ENCODE peak calls at places on chromosome 21, in eight cellular contexts. One of them, this sample, is unnamed.

GRCh38 chr21:33801424-33802405 is 113.9 kb downstream of the ATP5PO start:
- DNase-seq in HFFc6: peak
- DNase-seq in endodermal cell: peak
- DNase-seq in thoracic aorta: no peak
- DNase-seq in CD4-positive, alpha-beta T cell: no peak
- DNase-seq in endothelial cell: no peak
- DNase-seq in Calu3: peak
- DNase-seq in fibroblast of the aortic adventitia: peak
- DNase-seq in this sample: no peak

GRCh38 chr21:33685613-33686197 is 43.4 kb downstream of the ITSN1 start:
- DNase-seq in Calu3: no peak
- DNase-seq in endothelial cell: no peak
- DNase-seq in thoracic aorta: no peak
- DNase-seq in HFFc6: peak
- DNase-seq in CD4-positive, alpha-beta T cell: no peak
- DNase-seq in fibroblast of the aortic adventitia: peak
- DNase-seq in endodermal cell: no peak
- DNase-seq in this sample: no peak

GRCh38 chr21:32352556-32352955 is 40.3 kb downstream of the URB1 start:
- DNase-seq in endothelial cell: no peak
- DNase-seq in endodermal cell: no peak
- DNase-seq in thoracic aorta: no peak
- DNase-seq in fibroblast of the aortic adventitia: no peak
- DNase-seq in CD4-positive, alpha-beta T cell: no peak
- DNase-seq in Calu3: no peak
- DNase-seq in HFFc6: no peak
- DNase-seq in this sample: no peak

GRCh38 chr21:31268090-31268489 is 76.0 kb downstream of the TIAM1 start:
- DNase-seq in fibroblast of the aortic adventitia: no peak
- DNase-seq in endothelial cell: no peak
- DNase-seq in CD4-positive, alpha-beta T cell: no peak
- DNase-seq in endodermal cell: no peak
- DNase-seq in thoracic aorta: no peak
- DNase-seq in Calu3: no peak
- DNase-seq in HFFc6: no peak
- DNase-seq in this sample: no peak

GRCh38 chr21:33402011-33402979 is 918 bp upstream of the IFNGR2 start:
- DNase-seq in endodermal cell: peak
- DNase-seq in CD4-positive, alpha-beta T cell: peak
- DNase-seq in Calu3: no peak
- DNase-seq in fibroblast of the aortic adventitia: peak
- DNase-seq in endothelial cell: peak
- DNase-seq in thoracic aorta: no peak
- DNase-seq in HFFc6: peak
- DNase-seq in this sample: no peak

GRCh38 chr21:29233611-29234540 is 64.8 kb upstream of the BACH1 start:
- DNase-seq in CD4-positive, alpha-beta T cell: no peak
- DNase-seq in Calu3: no peak
- DNase-seq in HFFc6: no peak
- DNase-seq in thoracic aorta: no peak
- DNase-seq in endodermal cell: no peak
- DNase-seq in endothelial cell: no peak
- DNase-seq in fibroblast of the aortic adventitia: no peak
- DNase-seq in this sample: no peak

GRCh38 chr21:36980280-36981048 is 14.0 kb upstream of the HLCS start:
- DNase-seq in Calu3: peak
- DNase-seq in endodermal cell: peak
- DNase-seq in CD4-positive, alpha-beta T cell: no peak
- DNase-seq in endothelial cell: peak
- DNase-seq in thoracic aorta: no peak
- DNase-seq in fibroblast of the aortic adventitia: peak
- DNase-seq in HFFc6: no peak
- DNase-seq in this sample: no peak

GRCh38 chr21:37071561-37072238 is 1.2 kb downstream of the PIGP start:
- DNase-seq in HFFc6: peak
- DNase-seq in Calu3: peak
- DNase-seq in thoracic aorta: no peak
- DNase-seq in endodermal cell: peak
- DNase-seq in CD4-positive, alpha-beta T cell: no peak
- DNase-seq in fibroblast of the aortic adventitia: peak
- DNase-seq in endothelial cell: no peak
- DNase-seq in this sample: no peak

GRCh38 chr21:20968391-20968790 is 29.8 kb upstream of the NCAM2 start:
- DNase-seq in endodermal cell: no peak
- DNase-seq in Calu3: no peak
- DNase-seq in thoracic aorta: no peak
- DNase-seq in CD4-positive, alpha-beta T cell: no peak
- DNase-seq in endothelial cell: no peak
- DNase-seq in HFFc6: no peak
- DNase-seq in fibroblast of the aortic adventitia: peak
- DNase-seq in this sample: no peak

GRCh38 chr21:9755611-9756010 is 765.8 kb upstream of the TPTE start:
- DNase-seq in CD4-positive, alpha-beta T cell: no peak
- DNase-seq in fibroblast of the aortic adventitia: no peak
- DNase-seq in HFFc6: no peak
- DNase-seq in thoracic aorta: no peak
- DNase-seq in Calu3: no peak
- DNase-seq in endodermal cell: no peak
- DNase-seq in endothelial cell: no peak
- DNase-seq in this sample: no peak

GRCh38 chr21:44509539-44509938 is 30.5 kb downstream of the KRTAP10-1 start:
- DNase-seq in thoracic aorta: no peak
- DNase-seq in fibroblast of the aortic adventitia: no peak
- DNase-seq in endodermal cell: no peak
- DNase-seq in Calu3: peak
- DNase-seq in HFFc6: no peak
- DNase-seq in CD4-positive, alpha-beta T cell: no peak
- DNase-seq in endothelial cell: no peak
- DNase-seq in this sample: no peak
- TF ChIP-seq CTCF in thoracic aorta: no peak
- TF ChIP-seq CTCF in fibroblast of the aortic adventitia: no peak
- TF ChIP-seq CTCF in endodermal cell: no peak
- TF ChIP-seq CTCF in Calu3: peak
- TF ChIP-seq CTCF in HFFc6: no peak
- TF ChIP-seq CTCF in CD4-positive, alpha-beta T cell: no peak
- TF ChIP-seq CTCF in endothelial cell: no peak
- TF ChIP-seq CTCF in this sample: no peak

GRCh38 chr21:17925000-17925610 is 105.9 kb upstream of the C21orf91 start:
- DNase-seq in HFFc6: peak
- DNase-seq in Calu3: peak
- DNase-seq in CD4-positive, alpha-beta T cell: peak
- DNase-seq in fibroblast of the aortic adventitia: peak
- DNase-seq in thoracic aorta: no peak
- DNase-seq in endodermal cell: peak
- DNase-seq in endothelial cell: peak
- DNase-seq in this sample: peak
- TF ChIP-seq CTCF in HFFc6: peak
- TF ChIP-seq CTCF in Calu3: peak
- TF ChIP-seq CTCF in CD4-positive, alpha-beta T cell: peak
- TF ChIP-seq CTCF in fibroblast of the aortic adventitia: peak
- TF ChIP-seq CTCF in thoracic aorta: peak
- TF ChIP-seq CTCF in endodermal cell: peak
- TF ChIP-seq CTCF in endothelial cell: peak
- TF ChIP-seq CTCF in this sample: peak

DNA sequence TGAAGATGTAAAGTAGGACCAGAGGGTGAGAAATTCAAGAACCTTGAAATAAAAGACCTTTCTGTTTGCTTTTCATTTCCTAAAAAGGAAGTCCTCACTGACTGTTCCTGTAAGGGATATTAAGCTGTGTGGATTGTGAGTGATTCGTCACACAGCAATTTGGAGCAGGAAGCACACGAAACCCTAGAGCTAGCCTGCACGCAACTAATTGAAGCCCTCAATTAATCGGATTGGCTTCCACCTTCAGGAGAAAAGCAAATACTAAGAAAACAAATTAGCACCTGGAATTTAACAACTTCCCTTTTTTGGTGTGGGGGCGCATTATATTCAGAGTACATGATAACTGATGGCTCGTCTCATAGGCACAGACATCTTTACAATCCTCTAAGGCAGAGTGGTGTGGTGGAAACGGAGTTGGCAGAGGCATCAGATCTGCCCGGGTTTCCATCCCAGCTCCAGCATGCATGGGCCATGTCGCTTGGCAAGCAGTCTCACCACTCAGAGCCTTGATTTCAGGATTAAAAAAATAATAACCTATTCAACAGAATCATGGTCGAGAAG is 95.2 kb downstream of the KCNJ15 start:
- DNase-seq in HFFc6: peak
- DNase-seq in thoracic aorta: no peak
- DNase-seq in endothelial cell: no peak
- DNase-seq in endodermal cell: peak
- DNase-seq in Calu3: peak
- DNase-seq in CD4-positive, alpha-beta T cell: no peak
- DNase-seq in fibroblast of the aortic adventitia: peak
- DNase-seq in this sample: no peak
- TF ChIP-seq CTCF in HFFc6: no peak
- TF ChIP-seq CTCF in thoracic aorta: no peak
- TF ChIP-seq CTCF in endothelial cell: no peak
- TF ChIP-seq CTCF in endodermal cell: no peak
- TF ChIP-seq CTCF in Calu3: no peak
- TF ChIP-seq CTCF in CD4-positive, alpha-beta T cell: no peak
- TF ChIP-seq CTCF in fibroblast of the aortic adventitia: no peak
- TF ChIP-seq CTCF in this sample: no peak

GRCh38 chr21:24369751-24370150 is 1237.5 kb downstream of the MRPL39 start:
- DNase-seq in thoracic aorta: no peak
- DNase-seq in endodermal cell: no peak
- DNase-seq in endothelial cell: no peak
- DNase-seq in fibroblast of the aortic adventitia: no peak
- DNase-seq in HFFc6: no peak
- DNase-seq in CD4-positive, alpha-beta T cell: no peak
- DNase-seq in Calu3: no peak
- DNase-seq in this sample: no peak

GRCh38 chr21:24369278-24369677 is 1238.0 kb downstream of the MRPL39 start:
- DNase-seq in HFFc6: no peak
- DNase-seq in Calu3: no peak
- DNase-seq in endodermal cell: no peak
- DNase-seq in fibroblast of the aortic adventitia: no peak
- DNase-seq in thoracic aorta: no peak
- DNase-seq in CD4-positive, alpha-beta T cell: no peak
- DNase-seq in endothelial cell: no peak
- DNase-seq in this sample: no peak

DNA sequence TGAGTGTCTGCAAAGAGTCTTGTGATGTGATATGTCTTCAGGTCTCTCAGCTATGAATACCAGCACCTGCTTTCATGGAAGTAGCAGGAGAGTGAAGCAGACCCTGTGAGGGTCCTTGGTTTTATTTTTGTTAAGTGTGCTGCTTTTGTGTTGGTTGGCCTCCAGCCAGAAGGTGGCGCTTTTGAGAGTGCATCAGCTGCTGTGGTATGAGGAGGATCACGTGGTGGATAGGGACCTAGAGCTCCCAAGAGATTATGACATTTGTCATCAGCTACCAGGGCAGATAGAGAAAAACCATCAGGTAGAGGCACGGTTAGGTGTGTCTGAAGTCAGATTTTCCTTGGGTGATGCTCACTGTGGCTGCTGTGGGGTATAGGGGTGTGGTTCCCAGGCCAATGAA is 1232.1 kb downstream of the MRPL39 start:
- DNase-seq in thoracic aorta: no peak
- DNase-seq in Calu3: no peak
- DNase-seq in CD4-positive, alpha-beta T cell: no peak
- DNase-seq in endodermal cell: peak
- DNase-seq in HFFc6: no peak
- DNase-seq in fibroblast of the aortic adventitia: no peak
- DNase-seq in endothelial cell: peak
- DNase-seq in this sample: no peak
- TF ChIP-seq CTCF in thoracic aorta: no peak
- TF ChIP-seq CTCF in Calu3: no peak
- TF ChIP-seq CTCF in CD4-positive, alpha-beta T cell: no peak
- TF ChIP-seq CTCF in endodermal cell: peak
- TF ChIP-seq CTCF in HFFc6: no peak
- TF ChIP-seq CTCF in fibroblast of the aortic adventitia: no peak
- TF ChIP-seq CTCF in endothelial cell: no peak
- TF ChIP-seq CTCF in this sample: no peak

DNA sequence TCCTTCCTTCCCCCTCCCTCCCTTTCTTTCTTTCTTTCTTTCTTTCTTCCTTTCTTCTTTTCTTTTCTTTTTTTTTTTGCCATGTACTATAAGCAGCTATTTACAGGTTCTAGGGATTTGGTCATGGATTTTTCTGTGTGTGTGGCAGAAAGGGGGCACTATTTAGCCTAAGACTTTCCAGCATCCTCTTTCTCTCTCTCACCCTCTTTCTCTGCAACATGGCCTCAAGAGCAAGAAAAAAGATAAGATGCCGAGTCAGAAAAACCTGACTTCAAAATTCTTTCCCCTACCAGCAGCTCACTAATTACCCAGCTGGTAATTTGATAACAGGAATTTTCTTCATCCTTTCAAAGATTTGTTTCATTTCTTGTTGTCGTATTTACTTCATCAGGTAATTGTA is 458.3 kb upstream of the ADAMTS5 start:
- DNase-seq in endothelial cell: no peak
- DNase-seq in thoracic aorta: no peak
- DNase-seq in endodermal cell: peak
- DNase-seq in CD4-positive, alpha-beta T cell: no peak
- DNase-seq in Calu3: no peak
- DNase-seq in HFFc6: no peak
- DNase-seq in fibroblast of the aortic adventitia: peak
- DNase-seq in this sample: no peak
- TF ChIP-seq CTCF in endothelial cell: no peak
- TF ChIP-seq CTCF in thoracic aorta: no peak
- TF ChIP-seq CTCF in endodermal cell: peak
- TF ChIP-seq CTCF in CD4-positive, alpha-beta T cell: no peak
- TF ChIP-seq CTCF in Calu3: no peak
- TF ChIP-seq CTCF in HFFc6: peak
- TF ChIP-seq CTCF in fibroblast of the aortic adventitia: peak
- TF ChIP-seq CTCF in this sample: no peak

DNA sequence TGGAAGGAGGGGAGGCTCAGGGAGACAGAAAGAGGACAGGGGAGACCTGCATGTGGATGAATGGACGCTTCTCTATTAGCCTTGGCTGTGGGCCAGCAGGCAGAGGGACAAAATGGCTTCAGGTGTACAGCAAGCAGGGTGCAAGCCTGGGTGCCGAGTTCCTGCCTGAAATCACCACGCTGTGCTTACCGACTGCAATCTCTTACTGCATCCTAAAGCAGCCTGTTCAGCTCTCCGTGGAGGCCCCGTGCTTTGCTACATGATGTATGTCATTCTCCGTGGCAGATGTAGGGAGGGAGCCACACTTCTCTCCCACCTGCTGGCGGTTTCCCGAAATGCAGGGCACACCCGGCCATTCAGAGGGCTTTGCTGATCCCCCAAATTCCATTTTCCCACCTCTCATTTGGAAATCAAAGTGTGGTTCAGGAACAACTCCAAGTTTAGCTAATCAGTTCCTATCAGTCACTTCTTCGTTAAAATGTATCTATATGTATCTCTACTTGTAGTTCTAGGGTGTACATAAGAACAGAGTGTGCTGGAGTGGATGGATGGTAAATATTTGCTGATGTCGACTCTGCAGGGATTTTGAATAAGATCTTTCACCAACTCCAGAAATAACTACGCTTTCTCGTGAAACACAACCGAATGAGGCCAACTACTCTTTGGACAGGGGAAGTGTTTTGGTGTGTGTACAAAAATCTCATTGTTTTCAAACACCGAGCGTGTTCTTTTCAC is 122.3 kb upstream of the BACE2 start:
- DNase-seq in HFFc6: no peak
- DNase-seq in CD4-positive, alpha-beta T cell: no peak
- DNase-seq in Calu3: peak
- DNase-seq in fibroblast of the aortic adventitia: no peak
- DNase-seq in endothelial cell: peak
- DNase-seq in endodermal cell: peak
- DNase-seq in thoracic aorta: no peak
- DNase-seq in this sample: peak
- TF ChIP-seq CTCF in HFFc6: peak
- TF ChIP-seq CTCF in CD4-positive, alpha-beta T cell: no peak
- TF ChIP-seq CTCF in Calu3: peak
- TF ChIP-seq CTCF in fibroblast of the aortic adventitia: peak
- TF ChIP-seq CTCF in endothelial cell: peak
- TF ChIP-seq CTCF in endodermal cell: peak
- TF ChIP-seq CTCF in thoracic aorta: no peak
- TF ChIP-seq CTCF in this sample: peak

GRCh38 chr21:41478319-41479177 is 29.4 kb downstream of the TMPRSS2 start:
- DNase-seq in endothelial cell: no peak
- DNase-seq in CD4-positive, alpha-beta T cell: no peak
- DNase-seq in HFFc6: no peak
- DNase-seq in fibroblast of the aortic adventitia: no peak
- DNase-seq in endodermal cell: peak
- DNase-seq in thoracic aorta: no peak
- DNase-seq in Calu3: no peak
- DNase-seq in this sample: no peak
- TF ChIP-seq CTCF in endothelial cell: no peak
- TF ChIP-seq CTCF in CD4-positive, alpha-beta T cell: no peak
- TF ChIP-seq CTCF in HFFc6: no peak
- TF ChIP-seq CTCF in fibroblast of the aortic adventitia: no peak
- TF ChIP-seq CTCF in endodermal cell: no peak
- TF ChIP-seq CTCF in thoracic aorta: no peak
- TF ChIP-seq CTCF in Calu3: no peak
- TF ChIP-seq CTCF in this sample: no peak

This sample was measured in neural crest cell.